ENCODE peak calls at places on chromosomes 1 and 21, in seven cellular contexts. C, K, U, Q, F, V and H are unnamed samples.

GRCh38 chr1:153526132-153526543 is 9.7 kb downstream of the S100A6 start:
- DNase-seq in Q (no peak), V (no peak), F (no peak), C (no peak), U (no peak), K (peak; percentile 69), H (no peak)

GRCh38 chr1:219414250-219414649 is 198.7 kb downstream of the ZC3H11B start:
- DNase-seq in F (no peak), V (no peak), K (no peak), Q (no peak), C (no peak), U (no peak), H (no peak)

GRCh38 chr1:34927316-34927715 is 2.1 kb downstream of the DLGAP3 start:
- DNase-seq in V (no peak), K (no peak), F (no peak), Q (no peak), U (no peak), C (no peak), H (no peak)

GRCh38 chr1:210617306-210617705 is 288.6 kb downstream of the HHAT start:
- DNase-seq in Q (no peak), V (no peak), F (no peak), K (no peak), U (no peak), C (no peak), H (no peak)

GRCh38 chr1:206912445-206913095 is 9.2 kb downstream of the FCMR start:
- DNase-seq in C (peak; percentile 73), K (no peak), U (peak; percentile 86), F (peak; percentile 64), V (peak; percentile 13), Q (peak; percentile 78), H (no peak)

GRCh38 chr1:244049969-244050834 is 881 bp upstream of the ZBTB18 start:
- DNase-seq in V (no peak), C (peak; percentile 39), K (no peak), U (peak; percentile 9), Q (peak; percentile 43), F (no peak), H (no peak)

GRCh38 chr1:146010126-146010738 is 11.3 kb downstream of the HJV start:
- DNase-seq in F (no peak), U (no peak), K (no peak), C (no peak), V (no peak), Q (no peak), H (no peak)

GRCh38 chr1:33903210-33903589 is 39.3 kb downstream of the HMGB4 start:
- DNase-seq in K (peak; percentile 17), C (no peak), V (no peak), F (no peak), U (no peak), Q (no peak), H (no peak)

GRCh38 chr1:222329493-222330045 is 218.3 kb downstream of the HHIPL2 start:
- DNase-seq in F (peak; percentile 13), K (no peak), Q (no peak), C (no peak), V (no peak), U (no peak), H (no peak)

GRCh38 chr1:240101737-240102136 is 10.1 kb downstream of the FMN2 start:
- DNase-seq in F (no peak), Q (no peak), U (no peak), C (no peak), K (no peak), V (no peak), H (no peak)

GRCh38 chr1:179091691-179092165 is 9.9 kb downstream of the TOR3A start:
- DNase-seq in Q (peak; percentile 46), F (no peak), V (no peak), C (no peak), U (peak; percentile 84), K (no peak), H (no peak)

GRCh38 chr1:58986996-58987767 is 203.3 kb upstream of the JUN start:
- DNase-seq in U (no peak), Q (no peak), F (no peak), K (no peak), V (no peak), C (no peak), H (no peak)

GRCh38 chr21:41641821-41642368 is 125.0 kb downstream of the RIPK4 start:
- DNase-seq in U (peak; percentile 95), V (no peak), F (no peak), K (no peak), Q (peak; percentile 47), C (no peak), H (no peak)

GRCh38 chr1:29197590-29197924 is 15.9 kb upstream of the SRSF4 start:
- DNase-seq in C (no peak), F (peak; percentile 45), Q (no peak), V (no peak), U (peak; percentile 46), K (no peak), H (no peak)

GRCh38 chr1:1399870-1400575 is 888 bp upstream of the CCNL2 start:
- DNase-seq in C (no peak), F (no peak), K (no peak), Q (no peak), U (peak; percentile 32), V (no peak), H (no peak)

DNA sequence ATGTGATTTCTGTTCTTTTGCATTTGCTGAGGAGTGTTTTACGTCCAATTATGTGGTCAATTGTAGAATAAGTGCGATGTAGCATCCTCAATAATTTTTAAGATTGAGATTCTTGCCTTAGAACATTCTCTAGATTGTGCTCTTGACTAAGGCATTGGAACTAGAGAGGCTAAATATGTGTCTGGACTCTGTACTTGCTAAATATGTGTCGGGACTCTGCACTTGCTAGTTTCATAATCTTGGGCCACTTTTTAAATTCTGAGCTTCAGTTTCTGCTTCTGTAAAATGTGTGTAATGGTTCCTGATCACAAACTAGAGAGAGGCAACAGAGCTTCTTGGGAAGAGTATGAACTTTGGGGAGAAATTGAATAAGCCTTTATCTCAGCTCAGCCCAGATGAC is 21.6 kb downstream of the HLX start:
- DNase-seq in V (no peak), K (no peak), Q (no peak), C (no peak), U (no peak), F (no peak), H (no peak)
- TF ChIP-seq CTCF in V (no peak), K (no peak), Q (no peak), C (no peak), U (no peak), F (no peak), H (no peak)

DNA sequence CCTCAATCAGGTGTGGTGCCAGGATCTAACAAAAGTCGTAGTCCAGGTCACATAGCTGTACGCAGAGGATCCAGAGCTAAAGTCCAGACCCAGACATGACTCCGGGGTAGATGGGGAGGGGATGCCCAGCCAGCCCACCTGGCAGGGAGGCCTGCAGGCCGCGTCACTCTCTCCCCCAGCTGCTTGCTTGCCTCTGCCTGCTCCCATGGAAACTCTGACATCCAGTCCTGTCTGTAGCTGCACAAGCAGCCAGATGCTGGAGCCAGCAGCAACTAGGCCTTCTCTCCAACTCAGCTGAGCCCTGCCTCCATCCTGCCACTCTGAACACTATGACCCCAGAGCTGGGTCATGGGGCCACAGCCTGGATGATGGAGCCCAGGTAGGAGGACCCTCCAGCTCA is 8.1 kb downstream of the COL8A2 start:
- DNase-seq in Q (no peak), F (no peak), K (no peak), C (no peak), U (no peak), V (no peak), H (no peak)
- TF ChIP-seq CTCF in Q (no peak), F (no peak), K (no peak), C (no peak), U (no peak), V (no peak), H (no peak)

GRCh38 chr1:204532832-204533231 is 16.6 kb downstream of the MDM4 start:
- DNase-seq in C (no peak), U (no peak), F (no peak), K (no peak), Q (no peak), V (no peak), H (no peak)

GRCh38 chr1:204528677-204529076 is 12.5 kb downstream of the MDM4 start:
- DNase-seq in K (no peak), C (no peak), U (no peak), F (no peak), Q (no peak), V (no peak), H (no peak)

GRCh38 chr1:204530932-204531331 is 14.7 kb downstream of the MDM4 start:
- DNase-seq in V (no peak), F (no peak), C (no peak), U (no peak), K (no peak), Q (no peak), H (peak; percentile 71)

GRCh38 chr1:204528241-204528640 is 12.0 kb downstream of the MDM4 start:
- DNase-seq in Q (no peak), C (no peak), K (no peak), U (no peak), V (no peak), F (no peak), H (no peak)

DNA sequence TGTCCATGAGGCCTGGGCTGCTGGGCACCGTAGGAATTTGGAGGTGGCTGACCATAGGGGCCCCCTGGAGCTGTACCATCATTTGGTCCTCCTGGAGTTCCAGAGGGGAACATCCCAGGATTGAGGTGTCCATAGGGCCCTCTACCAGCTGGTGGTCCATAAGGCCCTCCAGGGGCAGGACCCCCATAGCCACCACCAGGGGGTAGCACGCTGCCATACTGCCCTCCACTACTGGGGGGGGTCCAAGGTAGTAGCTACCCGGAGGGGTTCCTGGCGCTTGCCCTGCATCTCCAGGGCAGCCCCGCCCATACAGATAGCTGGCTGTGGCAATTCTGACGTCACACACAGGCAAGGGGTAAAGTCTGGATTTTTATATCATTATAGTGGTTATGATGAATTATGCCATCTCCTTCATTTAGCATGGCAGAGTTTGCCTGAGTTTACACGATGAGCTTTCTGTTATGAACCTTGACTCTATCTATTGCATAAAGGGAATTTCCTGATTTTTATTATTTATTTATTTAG is 13.2 kb downstream of the MDM4 start:
- DNase-seq in U (no peak), Q (no peak), K (no peak), V (no peak), C (no peak), F (no peak), H (no peak)
- TF ChIP-seq CTCF in U (no peak), Q (no peak), K (no peak), V (no peak), C (no peak), F (no peak), H (peak; percentile 17)

GRCh38 chr1:8962812-8963669 is 17.4 kb downstream of the CA6 start:
- DNase-seq in K (peak; percentile 4), C (peak; percentile 50), V (no peak), F (peak; percentile 68), U (peak; percentile 63), Q (peak; percentile 18), H (peak; percentile 29)
- TF ChIP-seq CTCF in K (peak; percentile 61), C (peak; percentile 39), V (peak; percentile 7), F (peak; percentile 52), U (peak; percentile 58), Q (peak; percentile 32), H (peak; percentile 89)

GRCh38 chr1:39917825-39918224 is 16.1 kb upstream of the MYCL start:
- DNase-seq in U (no peak), C (no peak), Q (no peak), F (no peak), V (no peak), K (no peak), H (no peak)
- TF ChIP-seq CTCF in U (peak; percentile 8), C (no peak), Q (no peak), F (no peak), V (no peak), K (peak; percentile 14), H (no peak)

GRCh38 chr1:54519709-54520108 is 28.3 kb upstream of the ACOT11 start:
- DNase-seq in Q (no peak), U (no peak), V (no peak), F (no peak), C (no peak), K (no peak), H (no peak)
- TF ChIP-seq CTCF in Q (peak; percentile 7), U (no peak), V (no peak), F (no peak), C (no peak), K (no peak), H (peak; percentile 40)

GRCh38 chr1:186304982-186305949 is 69.8 kb downstream of the TPR start:
- DNase-seq in K (no peak), V (no peak), U (peak; percentile 64), Q (no peak), F (peak; percentile 33), C (no peak), H (no peak)
- TF ChIP-seq CTCF in K (peak; percentile 69), V (no peak), U (peak; percentile 63), Q (no peak), F (peak; percentile 15), C (peak; percentile 46), H (peak; percentile 72)